ENCODE peak calls at places on chromosomes 12 and 14, in nine cellular contexts. S, H, Y, T, U, G, A, I and M are unnamed samples.

GRCh38 chr12:13197526-13198141 is 1.1 kb downstream of the EMP1 start:
- DNase-seq in S (peak), G (no peak), U (no peak), Y (peak), I (peak), A (no peak), H (no peak), T (no peak), M (no peak)

GRCh38 chr14:20802341-20803084 is at the start of gene RNASE1:
- DNase-seq in I (no peak), H (no peak), A (peak), S (peak), T (no peak), G (no peak), Y (peak), U (no peak), M (no peak)

GRCh38 chr12:4270670-4271432 is 2.7 kb upstream of the CCND2 start:
- DNase-seq in Y (peak), G (peak), A (no peak), S (peak), H (peak), I (peak), U (peak), T (no peak), M (peak)

GRCh38 chr14:68610251-68610793 is 182.5 kb downstream of the ZFP36L1 start:
- DNase-seq in S (no peak), Y (no peak), U (no peak), I (no peak), G (no peak), H (no peak), A (no peak), T (peak), M (no peak)

GRCh38 chr14:34355584-34356266 is 106.3 kb downstream of the SPTSSA start:
- DNase-seq in U (no peak), S (peak), Y (peak), H (no peak), I (no peak), A (no peak), G (no peak), T (no peak), M (no peak)

GRCh38 chr12:108565976-108566375 is 3.6 kb downstream of the ISCU start:
- DNase-seq in H (no peak), U (no peak), I (no peak), A (peak), S (peak), G (peak), T (no peak), Y (peak), M (no peak)

GRCh38 chr14:68780358-68781160 is 12.3 kb downstream of the ZFP36L1 start:
- DNase-seq in I (peak), Y (peak), S (peak), T (peak), G (peak), H (no peak), A (peak), U (peak), M (no peak)

GRCh38 chr12:109448272-109448671 is 28.8 kb downstream of the KCTD10 start:
- DNase-seq in G (no peak), A (no peak), I (no peak), S (no peak), H (no peak), Y (no peak), U (no peak), T (no peak), M (no peak)

GRCh38 chr14:103362780-103363179 is 22.4 kb upstream of the MARK3 start:
- DNase-seq in S (no peak), A (no peak), T (no peak), I (no peak), Y (no peak), H (no peak), U (no peak), G (no peak), M (no peak)

GRCh38 chr12:69720748-69721147 is 17.9 kb upstream of the RAB3IP start:
- DNase-seq in I (no peak), U (no peak), T (no peak), A (no peak), S (no peak), G (no peak), Y (no peak), H (no peak), M (no peak)

GRCh38 chr14:93105362-93105761 is 10.4 kb downstream of the ITPK1 start:
- DNase-seq in A (peak), U (no peak), S (peak), T (no peak), G (no peak), I (no peak), H (no peak), Y (peak), M (no peak)

GRCh38 chr14:62691613-62692489 is 353.4 kb downstream of the KCNH5 start:
- DNase-seq in Y (peak), U (no peak), S (peak), A (peak), H (no peak), G (no peak), I (no peak), T (no peak), M (no peak)

GRCh38 chr14:75457648-75458165 is 29.9 kb downstream of the JDP2 start:
- DNase-seq in A (no peak), I (no peak), H (no peak), T (no peak), G (no peak), S (no peak), Y (no peak), U (no peak), M (no peak)

GRCh38 chr12:47946413-47947107 is 16.8 kb upstream of the TMEM106C start:
- DNase-seq in U (no peak), A (no peak), Y (no peak), H (no peak), I (no peak), G (no peak), T (no peak), S (no peak), M (no peak)

GRCh38 chr12:124240493-124240892 is 54.4 kb upstream of the RFLNA start:
- DNase-seq in I (no peak), G (no peak), S (no peak), A (no peak), Y (no peak), U (peak), T (no peak), H (peak), M (no peak)

GRCh38 chr12:262817-263216 is at the start of gene SLC6A13:
- DNase-seq in Y (no peak), A (no peak), I (no peak), G (no peak), U (peak), T (no peak), H (no peak), S (no peak), M (no peak)

GRCh38 chr14:94122438-94122837 is 7.0 kb downstream of the IFI27L2 start:
- DNase-seq in U (no peak), G (no peak), A (peak), H (peak), T (peak), S (no peak), I (peak), Y (no peak), M (no peak)

GRCh38 chr14:59981564-59981963 is 61.6 kb downstream of the LRRC9 start:
- DNase-seq in H (no peak), T (no peak), U (no peak), Y (no peak), S (no peak), A (no peak), I (no peak), G (no peak), M (no peak)

GRCh38 chr14:22532345-22533056 is 56.5 kb downstream of the DAD1 start:
- DNase-seq in Y (no peak), G (no peak), A (no peak), T (no peak), H (no peak), S (no peak), U (no peak), I (no peak), M (no peak)

GRCh38 chr12:15670756-15671155 is 118.4 kb downstream of the EPS8 start:
- DNase-seq in Y (no peak), U (no peak), S (no peak), A (no peak), H (no peak), T (no peak), I (no peak), G (no peak), M (no peak)

GRCh38 chr14:24297190-24297964 is 2.2 kb downstream of the DHRS1 start:
- DNase-seq in H (no peak), A (no peak), U (peak), G (no peak), Y (no peak), S (no peak), I (no peak), T (no peak), M (peak)

GRCh38 chr12:104044158-104044557 is 5.8 kb downstream of the GLT8D2 start:
- DNase-seq in S (no peak), H (no peak), U (no peak), T (no peak), G (no peak), Y (no peak), I (no peak), A (no peak), M (no peak)

GRCh38 chr12:57456145-57456700 is 1.1 kb downstream of the INHBE start:
- DNase-seq in T (no peak), U (peak), H (peak), Y (no peak), S (peak), G (no peak), A (no peak), I (no peak), M (no peak)

GRCh38 chr14:58367296-58367695 is 28.4 kb upstream of the TOMM20L start:
- DNase-seq in H (no peak), T (no peak), S (peak), U (no peak), A (peak), Y (no peak), G (no peak), I (no peak), M (no peak)

GRCh38 chr12:17062296-17063061 is 456.5 kb upstream of the LMO3 start:
- DNase-seq in A (no peak), Y (no peak), S (no peak), I (no peak), U (no peak), T (no peak), H (no peak), G (no peak), M (no peak)

GRCh38 chr14:93018401-93018800 is 95.5 kb downstream of the CHGA start:
- DNase-seq in U (no peak), A (no peak), H (no peak), I (no peak), T (no peak), Y (no peak), S (no peak), G (no peak), M (no peak)

GRCh38 chr14:57008534-57008933 is 198.3 kb upstream of the OTX2 start:
- DNase-seq in I (no peak), U (peak), G (no peak), Y (no peak), S (no peak), A (no peak), T (no peak), H (no peak), M (no peak)

GRCh38 chr12:20154060-20154459 is 214.3 kb upstream of the PDE3A start:
- DNase-seq in U (no peak), I (no peak), S (no peak), Y (no peak), H (no peak), T (no peak), G (no peak), A (no peak), M (no peak)

GRCh38 chr12:98154850-98155249 is 360.5 kb upstream of the TMPO start:
- DNase-seq in G (no peak), Y (no peak), I (no peak), S (peak), T (no peak), H (peak), U (peak), A (no peak), M (no peak)

GRCh38 chr12:52267699-52268098 is 6.7 kb upstream of the KRT86 start:
- DNase-seq in I (no peak), T (no peak), Y (no peak), G (no peak), U (no peak), S (no peak), H (no peak), A (no peak), M (no peak)

GRCh38 chr14:98840076-98840475 is 431.9 kb downstream of the BCL11B start:
- DNase-seq in G (no peak), H (peak), A (no peak), I (peak), Y (no peak), U (no peak), T (no peak), S (no peak), M (no peak)

GRCh38 chr12:62817556-62818271 is 117.2 kb downstream of the PPM1H start:
- DNase-seq in A (no peak), I (no peak), T (no peak), U (no peak), S (no peak), Y (no peak), G (no peak), H (no peak), M (no peak)

GRCh38 chr14:79375336-79375735 is 836.0 kb downstream of the DIO2 start:
- DNase-seq in Y (no peak), H (no peak), U (no peak), I (no peak), S (no peak), G (no peak), T (no peak), A (no peak), M (no peak)

GRCh38 chr12:22588817-22589216 is 36.2 kb upstream of the ETNK1 start:
- DNase-seq in H (no peak), I (no peak), T (no peak), G (no peak), A (no peak), Y (no peak), S (no peak), U (no peak), M (no peak)

DNA sequence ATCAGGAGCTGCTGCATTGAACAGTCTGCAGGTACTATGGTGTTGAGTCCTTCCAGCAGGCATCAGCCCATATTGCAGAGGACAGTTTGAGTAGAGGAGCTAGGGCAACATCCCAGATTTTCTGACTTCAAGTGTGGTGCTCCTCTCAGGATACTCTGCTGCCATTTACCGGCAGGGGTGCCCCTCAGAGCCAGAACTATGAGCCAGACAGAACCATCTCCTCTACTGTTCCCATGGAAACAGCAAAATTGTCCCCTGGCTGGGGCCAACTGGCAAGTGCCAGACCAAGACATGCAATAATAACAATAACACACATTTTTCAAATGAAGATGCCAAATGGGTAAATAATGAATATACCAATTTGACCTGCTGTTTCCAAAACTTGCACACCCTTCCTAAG is 102.9 kb downstream of the ADCK1 start:
- DNase-seq in Y (no peak), A (no peak), G (no peak), H (no peak), U (no peak), I (no peak), S (no peak), T (no peak), M (no peak)
- H3K27ac ChIP-seq in Y (no peak), A (no peak), G (no peak), H (no peak), U (no peak), I (no peak), S (no peak), T (no peak), M (no peak)

GRCh38 chr12:123238330-123238682 is 5.1 kb downstream of the MTRFR start:
- DNase-seq in T (no peak), U (no peak), A (no peak), I (no peak), H (no peak), Y (no peak), G (no peak), S (no peak), M (no peak)

GRCh38 chr12:123242083-123242904 is 9.1 kb downstream of the MTRFR start:
- DNase-seq in G (no peak), T (no peak), Y (peak), A (no peak), I (no peak), S (no peak), U (no peak), H (no peak), M (no peak)

GRCh38 chr12:123237646-123238329 is 4.6 kb downstream of the MTRFR start:
- DNase-seq in S (peak), G (peak), H (peak), T (no peak), Y (peak), U (peak), I (peak), A (peak), M (peak)

GRCh38 chr12:123243851-123244250 is 10.6 kb downstream of the MTRFR start:
- DNase-seq in U (no peak), I (no peak), Y (no peak), G (no peak), T (no peak), S (no peak), A (no peak), H (no peak), M (no peak)

DNA sequence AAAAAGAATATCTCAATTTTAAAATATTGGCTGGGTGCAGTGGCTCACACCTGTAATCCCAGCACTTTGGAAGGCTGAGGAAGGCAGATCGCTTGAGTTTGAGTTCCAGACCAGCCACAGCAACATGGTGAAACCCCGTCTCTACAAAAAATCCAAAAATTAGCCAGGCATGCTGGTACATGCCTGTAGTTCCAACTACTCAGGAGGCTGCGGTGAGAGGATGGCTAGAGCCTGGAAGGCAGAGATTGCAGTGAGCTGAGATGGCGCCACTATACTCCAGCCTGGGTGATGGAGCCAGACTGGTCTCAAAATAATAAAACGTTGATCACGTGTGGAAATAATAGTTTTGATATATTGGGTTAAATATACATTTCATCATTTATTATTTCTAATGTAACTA is 5.7 kb downstream of the MTRFR start:
- DNase-seq in U (no peak), Y (no peak), S (no peak), A (no peak), T (no peak), I (no peak), H (no peak), G (no peak), M (no peak)
- H3K27ac ChIP-seq in U (no peak), Y (no peak), S (no peak), A (no peak), T (no peak), I (no peak), H (no peak), G (no peak), M (no peak)

DNA sequence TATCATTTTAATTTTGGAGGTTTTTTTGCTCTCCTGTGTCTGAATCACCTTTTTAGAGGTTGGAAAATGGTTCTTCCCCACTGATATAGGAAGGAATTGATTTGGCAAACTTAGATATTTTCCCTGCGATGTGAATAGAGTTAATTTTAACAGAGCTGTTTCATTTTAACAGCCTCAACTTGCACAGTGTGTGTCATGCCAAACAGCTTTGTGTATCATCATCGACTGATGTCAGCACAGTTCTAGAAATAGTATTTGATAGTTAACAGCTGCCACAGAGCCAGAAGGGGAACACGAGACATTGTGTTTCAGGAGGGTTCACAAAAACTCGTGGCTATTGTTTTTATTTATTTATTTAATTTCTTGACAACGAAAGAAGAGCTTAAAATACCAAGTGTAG is 243.2 kb upstream of the FOXN3 start:
- DNase-seq in H (no peak), U (no peak), A (no peak), T (no peak), G (no peak), I (no peak), Y (peak), S (no peak), M (no peak)
- H3K27ac ChIP-seq in H (no peak), U (no peak), A (no peak), T (no peak), G (no peak), I (no peak), Y (peak), S (peak), M (no peak)

DNA sequence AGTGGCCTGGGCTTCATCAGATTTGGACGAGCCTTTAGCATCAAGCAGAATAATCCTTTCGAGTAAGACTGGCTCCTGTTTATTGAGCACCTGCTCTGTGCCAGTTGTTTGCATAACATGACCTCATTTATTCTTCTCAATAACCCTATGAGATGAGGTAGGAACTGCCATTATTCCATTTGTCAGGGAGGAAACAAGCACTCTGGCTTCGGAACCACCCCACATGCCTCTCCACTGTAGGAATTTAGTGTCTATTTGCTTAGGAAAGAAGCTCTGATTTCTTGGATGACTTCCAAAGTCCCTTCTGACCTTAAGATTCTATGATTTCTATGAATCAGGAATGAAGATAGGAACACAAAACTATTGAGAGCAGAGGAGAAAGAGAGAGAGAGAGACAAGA is 11.0 kb downstream of the SAMD4A start:
- DNase-seq in I (no peak), A (no peak), T (no peak), G (no peak), U (no peak), H (no peak), S (no peak), Y (no peak), M (no peak)
- H3K27ac ChIP-seq in I (no peak), A (no peak), T (no peak), G (no peak), U (no peak), H (no peak), S (no peak), Y (peak), M (no peak)